ENCODE peak calls at places on chromosomes 5 and 9, in six cellular contexts. U is neural progenitor cell, P is colonic mucosa, S is GM12865, X is cardiac fibroblast, C is SK-N-SH. N is an unnamed sample.

GRCh38 chr5:9661316-9662015 is 31.3 kb upstream of the TAS2R1 start:
- DNase-seq in P (no peak), X (no peak), C (no peak), S (no peak), U (no peak), N (peak)

GRCh38 chr5:63743096-63743798 is 219.0 kb downstream of the HTR1A start:
- DNase-seq in U (no peak), S (no peak), P (no peak), C (no peak), X (no peak), N (no peak)

GRCh38 chr9:106718996-106719395 is 144.0 kb upstream of the ZNF462 start:
- DNase-seq in P (no peak), U (no peak), C (no peak), S (no peak), X (peak), N (peak)

GRCh38 chr5:146995878-146996277 is 117.3 kb upstream of the PPP2R2B start:
- DNase-seq in P (no peak), U (no peak), S (no peak), X (no peak), C (no peak), N (no peak)

GRCh38 chr5:151087475-151087874 is 6.6 kb upstream of the TNIP1 start:
- DNase-seq in U (no peak), C (no peak), S (no peak), P (no peak), X (no peak), N (no peak)

GRCh38 chr5:175513726-175514125 is 35.4 kb downstream of the SFXN1 start:
- DNase-seq in S (no peak), X (no peak), P (no peak), U (no peak), C (no peak), N (no peak)

GRCh38 chr5:43191740-43192557 is at the start of gene NIM1K:
- DNase-seq in X (peak), U (peak), P (peak), S (peak), C (peak), N (peak)

GRCh38 chr9:98495530-98495929 is 213.2 kb downstream of the GABBR2 start:
- DNase-seq in P (no peak), S (no peak), C (no peak), U (no peak), X (no peak), N (no peak)

GRCh38 chr5:56126487-56127179 is 106.5 kb downstream of the ANKRD55 start:
- DNase-seq in X (peak), S (no peak), C (peak), U (no peak), P (no peak), N (no peak)

GRCh38 chr5:110333384-110333783 is 393.1 kb downstream of the TMEM232 start:
- DNase-seq in S (peak), X (peak), U (peak), P (no peak), C (no peak), N (no peak)

GRCh38 chr9:90065001-90065400 is 460.2 kb downstream of the GADD45G start:
- DNase-seq in U (no peak), X (no peak), C (no peak), S (no peak), P (no peak), N (no peak)

GRCh38 chr5:140207250-140207954 is 32.4 kb downstream of the CYSTM1 start:
- DNase-seq in X (no peak), U (no peak), P (no peak), C (no peak), S (peak), N (no peak)

GRCh38 chr5:157347301-157348048 is 81.6 kb downstream of the CYFIP2 start:
- DNase-seq in P (no peak), S (no peak), C (no peak), U (no peak), X (no peak), N (no peak)

GRCh38 chr5:157343842-157344790 is 78.2 kb downstream of the CYFIP2 start:
- DNase-seq in S (peak), C (no peak), U (no peak), P (no peak), X (no peak), N (no peak)

GRCh38 chr5:157342822-157343402 is 77.0 kb downstream of the CYFIP2 start:
- DNase-seq in U (peak), S (peak), X (peak), P (peak), C (peak), N (peak)

GRCh38 chr5:157345485-157345884 is 79.6 kb downstream of the CYFIP2 start:
- DNase-seq in P (no peak), S (no peak), U (no peak), C (peak), X (no peak), N (no peak)

DNA sequence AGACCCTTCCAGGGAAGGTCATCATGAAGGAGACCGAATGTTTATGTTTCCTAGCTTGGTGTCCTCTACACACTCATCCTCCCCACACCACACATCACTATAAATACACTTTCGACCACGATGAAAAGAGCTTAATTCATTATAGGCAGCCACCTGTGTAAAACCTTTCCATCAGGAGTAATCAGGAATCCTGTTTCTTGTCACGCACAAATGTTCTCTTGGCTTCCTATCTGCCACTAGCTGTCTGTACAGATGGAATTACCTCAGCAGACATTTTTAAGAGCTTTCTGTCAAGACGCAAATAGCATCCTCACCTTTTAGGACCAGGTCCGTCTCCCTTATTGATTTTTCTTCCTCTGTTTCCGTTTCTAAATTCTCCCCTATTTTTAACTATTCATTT is 79.1 kb downstream of the CYFIP2 start:
- DNase-seq in U (no peak), C (no peak), P (no peak), S (no peak), X (no peak), N (no peak)
- H3K4me3 ChIP-seq in U (no peak), C (no peak), P (no peak), S (no peak), X (no peak), N (no peak)

GRCh38 chr9:78289474-78289873 is 7.5 kb upstream of the PSAT1 start:
- DNase-seq in S (no peak), U (no peak), X (no peak), P (no peak), C (no peak), N (no peak)

GRCh38 chr9:78292026-78292425 is 4.9 kb upstream of the PSAT1 start:
- DNase-seq in U (no peak), S (no peak), X (no peak), C (no peak), P (no peak), N (no peak)

GRCh38 chr9:78292716-78293497 is 4.0 kb upstream of the PSAT1 start:
- DNase-seq in S (no peak), U (no peak), X (no peak), C (no peak), P (no peak), N (no peak)

GRCh38 chr9:78288214-78288892 is 8.6 kb upstream of the PSAT1 start:
- DNase-seq in C (no peak), S (no peak), P (no peak), X (no peak), U (no peak), N (no peak)

DNA sequence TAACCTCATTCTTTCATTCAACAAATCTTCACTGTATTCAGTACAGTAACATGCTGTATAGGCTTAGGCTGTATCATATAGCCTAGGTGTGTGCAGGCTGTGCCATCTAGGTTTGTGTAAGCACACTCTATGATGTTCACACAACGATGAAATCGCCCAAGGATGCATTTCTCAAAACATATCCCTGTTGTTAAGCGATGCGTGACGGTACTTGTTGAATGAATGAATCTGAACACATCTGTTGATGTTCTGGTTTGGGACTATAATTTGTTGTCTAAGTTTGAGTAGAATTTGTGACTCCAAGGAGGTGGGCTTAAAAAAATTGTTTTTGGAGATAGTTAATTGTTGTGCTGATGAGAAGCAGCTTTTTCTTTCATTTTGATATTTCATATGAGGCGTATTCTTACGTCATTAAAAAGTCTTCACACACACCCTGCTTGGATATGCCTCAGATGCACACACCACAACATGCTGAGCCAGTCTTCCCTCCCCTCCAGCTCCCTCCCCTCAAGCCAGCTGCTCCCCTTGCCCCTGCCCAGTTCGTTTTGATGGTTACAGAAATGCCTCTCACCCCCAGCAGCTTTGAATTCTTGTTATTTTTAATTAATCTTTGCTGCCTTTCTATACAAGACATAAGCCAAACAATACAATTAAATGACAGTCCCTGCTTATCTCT is 5.5 kb upstream of the PSAT1 start:
- DNase-seq in S (no peak), X (no peak), C (no peak), P (no peak), U (no peak), N (no peak)
- TF ChIP-seq CTCF in S (no peak), X (no peak), C (no peak), P (no peak), U (no peak), N (no peak)

DNA sequence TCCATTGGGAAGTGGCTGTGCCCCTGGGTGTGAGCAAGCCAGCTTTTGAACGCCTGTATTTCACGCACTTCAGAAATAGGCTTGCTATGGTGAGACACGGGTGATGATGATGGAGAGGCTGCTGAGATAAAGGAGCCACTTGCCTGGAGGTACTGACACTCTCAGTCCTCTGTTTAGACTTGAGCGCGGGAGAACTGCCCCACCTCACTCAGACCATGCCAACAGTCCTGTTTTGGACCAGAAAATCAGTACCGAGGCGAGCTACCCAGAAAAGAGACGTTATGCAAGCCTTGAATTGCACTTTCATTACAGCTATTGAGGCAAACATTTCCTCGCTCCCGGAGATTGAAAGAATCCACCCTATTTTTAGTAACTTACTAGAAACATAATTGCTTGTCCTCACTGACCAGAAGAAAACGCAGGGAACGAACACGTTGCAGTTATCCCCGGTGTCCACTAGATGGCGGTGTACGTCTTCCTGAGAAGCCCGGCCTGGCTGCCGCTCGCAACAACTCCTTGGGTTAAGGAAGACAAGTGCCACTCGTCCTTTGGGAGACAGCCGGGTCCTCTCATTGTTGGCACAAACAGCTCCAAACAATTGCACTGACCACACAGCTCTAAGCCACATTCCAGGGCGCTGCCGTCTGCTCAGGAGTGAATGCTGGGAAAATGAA is 142.4 kb downstream of the PSAT1 start:
- DNase-seq in S (peak), C (peak), U (peak), P (peak), X (peak), N (peak)
- H3K4me3 ChIP-seq in S (no peak), C (no peak), U (peak), P (no peak), X (no peak), N (peak)

GRCh38 chr5:168710706-168711105 is 131.5 kb upstream of the PANK3 start:
- DNase-seq in S (no peak), C (no peak), X (no peak), U (no peak), P (no peak), N (no peak)

GRCh38 chr5:168708301-168708695 is 129.1 kb upstream of the PANK3 start:
- DNase-seq in X (no peak), C (no peak), U (peak), P (no peak), S (no peak), N (no peak)

GRCh38 chr5:168705321-168705720 is 126.2 kb upstream of the PANK3 start:
- DNase-seq in X (no peak), P (no peak), C (no peak), U (no peak), S (no peak), N (no peak)

GRCh38 chr5:168707646-168708300 is 128.6 kb upstream of the PANK3 start:
- DNase-seq in C (no peak), S (no peak), P (no peak), X (no peak), U (no peak), N (no peak)

DNA sequence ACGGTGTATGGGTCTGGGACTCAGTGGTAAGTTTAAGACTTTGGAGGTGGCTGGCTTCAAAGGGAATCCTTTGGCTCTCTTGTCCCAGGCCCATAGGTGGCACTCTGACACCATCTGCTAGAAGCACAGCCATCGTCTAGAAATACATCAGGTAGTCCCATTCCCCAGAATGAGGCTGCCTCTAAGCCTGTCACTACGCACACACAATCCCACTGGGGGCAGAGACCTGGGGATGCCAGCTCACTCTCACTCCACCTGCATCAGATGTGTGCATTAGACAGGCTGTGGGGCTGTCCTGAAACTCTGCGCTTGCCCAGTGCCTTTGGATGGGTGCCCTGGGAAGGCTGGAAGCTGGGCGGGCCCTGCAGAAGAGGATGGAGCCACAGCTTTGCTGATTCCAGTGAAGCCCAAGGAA is 127.5 kb upstream of the PANK3 start:
- DNase-seq in S (peak), X (peak), U (peak), C (peak), P (no peak), N (peak)
- TF ChIP-seq CTCF in S (peak), X (peak), U (peak), C (peak), P (no peak), N (peak)

DNA sequence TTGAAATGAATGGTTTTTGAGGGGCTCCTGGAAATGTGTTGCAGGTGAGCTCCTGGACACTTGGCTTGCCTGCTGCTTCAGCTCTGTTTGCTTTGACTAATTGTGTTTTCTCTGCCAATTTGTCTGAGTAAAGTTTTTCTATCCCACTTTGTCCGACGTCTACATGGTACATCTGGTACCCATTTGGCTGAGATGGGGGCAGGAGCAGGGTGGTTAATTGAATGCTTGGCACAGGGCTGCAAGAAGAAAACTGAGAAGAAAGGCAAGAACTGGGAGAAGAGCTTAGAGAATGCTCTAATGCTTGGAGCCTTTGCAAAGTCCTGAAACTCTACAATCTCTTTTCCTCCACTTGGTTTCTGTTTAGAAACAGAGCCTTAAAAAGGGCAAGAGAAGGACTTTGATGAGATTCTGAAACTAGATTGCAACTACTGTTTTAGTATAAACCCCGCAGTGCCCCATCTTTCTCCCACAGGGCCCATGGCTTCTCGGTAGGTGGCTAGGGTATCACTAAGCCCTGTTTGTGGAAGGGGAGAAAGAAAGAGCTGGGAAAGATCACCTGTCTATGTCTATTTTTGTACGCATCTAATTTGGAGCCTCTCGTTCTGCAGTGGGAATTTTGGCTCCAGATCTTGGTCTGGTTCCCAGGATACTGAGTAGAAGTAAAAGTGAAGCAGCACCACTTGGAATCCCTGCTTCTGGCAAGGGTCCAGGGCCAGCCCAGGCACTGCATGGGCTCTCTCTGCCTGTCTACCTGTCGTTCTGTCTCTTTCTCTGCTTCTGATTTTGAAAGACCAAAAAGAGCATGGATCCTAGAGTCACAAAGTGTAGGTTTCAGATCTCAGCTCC is 214.4 kb downstream of the SEMA6A start:
- DNase-seq in C (peak), U (no peak), X (no peak), P (no peak), S (no peak), N (peak)
- H3K4me3 ChIP-seq in C (no peak), U (no peak), X (no peak), P (no peak), S (no peak), N (peak)

DNA sequence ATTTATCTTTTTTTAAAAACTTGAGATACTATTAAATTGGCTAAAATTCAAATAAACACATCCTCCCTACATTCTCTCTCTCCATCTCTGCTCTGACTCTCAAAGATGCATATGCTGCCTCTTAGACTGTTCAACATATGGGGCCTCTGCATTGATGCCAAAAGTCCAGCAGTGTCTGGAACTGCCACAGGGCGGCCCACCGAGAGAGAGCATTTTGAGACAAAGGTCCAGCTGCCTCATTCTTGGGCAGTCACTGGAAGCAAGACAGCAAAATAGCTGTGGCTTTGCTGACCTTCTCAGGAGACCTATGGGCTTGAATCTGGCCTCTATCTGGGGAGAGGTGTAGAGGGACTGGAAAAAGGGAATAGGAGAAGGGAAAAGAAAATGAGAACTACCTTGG is 12.9 kb upstream of the TSSK1B start:
- DNase-seq in P (no peak), U (peak), S (no peak), C (peak), X (peak), N (no peak)
- TF ChIP-seq CTCF in P (no peak), U (peak), S (no peak), C (peak), X (peak), N (no peak)

GRCh38 chr5:180495991-180496741 is 2.0 kb downstream of the CNOT6 start:
- DNase-seq in C (no peak), U (no peak), X (no peak), P (no peak), S (no peak), N (no peak)
- H3K4me3 ChIP-seq in C (no peak), U (peak), X (peak), P (no peak), S (peak), N (peak)

GRCh38 chr5:25713259-25713658 is 1068.5 kb upstream of the CDH10 start:
- DNase-seq in U (peak), S (no peak), X (no peak), C (no peak), P (no peak), N (no peak)
- TF ChIP-seq CTCF in U (peak), S (no peak), X (no peak), C (no peak), P (no peak), N (no peak)

N was measured in foreskin fibroblast.